ENCODE peak calls at places on chromosomes 11 and 22, in five cellular contexts. One of them, this sample, is unnamed.

GRCh38 chr11:63510360-63511130 is 4.7 kb downstream of the LGALS12 start:
- DNase-seq in K562: peak; percentile 7
- DNase-seq in GM12878: no peak
- DNase-seq in SK-N-SH: no peak
- DNase-seq in HepG2: no peak
- DNase-seq in this sample: no peak

GRCh38 chr22:40509401-40510134 is 127.0 kb downstream of the MRTFA start:
- DNase-seq in K562: no peak
- DNase-seq in SK-N-SH: no peak
- DNase-seq in HepG2: no peak
- DNase-seq in GM12878: no peak
- DNase-seq in this sample: no peak

GRCh38 chr11:67351275-67352005 is 1.9 kb downstream of the POLD4 start:
- DNase-seq in GM12878: no peak
- DNase-seq in K562: peak; percentile 79
- DNase-seq in SK-N-SH: peak; percentile 69
- DNase-seq in HepG2: no peak
- DNase-seq in this sample: peak; percentile 84

GRCh38 chr11:116601734-116602636 is 170.8 kb downstream of the BUD13 start:
- DNase-seq in HepG2: no peak
- DNase-seq in SK-N-SH: no peak
- DNase-seq in GM12878: no peak
- DNase-seq in K562: no peak
- DNase-seq in this sample: no peak

GRCh38 chr11:73586791-73587190 is 11.1 kb downstream of the FAM168A start:
- DNase-seq in K562: no peak
- DNase-seq in SK-N-SH: no peak
- DNase-seq in GM12878: no peak
- DNase-seq in HepG2: no peak
- DNase-seq in this sample: no peak

GRCh38 chr11:121341609-121342008 is 49.0 kb downstream of the SC5D start:
- DNase-seq in SK-N-SH: no peak
- DNase-seq in GM12878: no peak
- DNase-seq in HepG2: no peak
- DNase-seq in K562: no peak
- DNase-seq in this sample: no peak

GRCh38 chr11:95339554-95339953 is 108.6 kb upstream of the SESN3 start:
- DNase-seq in K562: no peak
- DNase-seq in SK-N-SH: no peak
- DNase-seq in GM12878: no peak
- DNase-seq in HepG2: no peak
- DNase-seq in this sample: no peak

GRCh38 chr22:30444632-30445437 is 19.3 kb downstream of the MTFP1 start:
- DNase-seq in K562: peak; percentile 82
- DNase-seq in SK-N-SH: peak; percentile 86
- DNase-seq in GM12878: no peak
- DNase-seq in HepG2: peak; percentile 41
- DNase-seq in this sample: peak; percentile 91

GRCh38 chr11:554824-555499 is 5.6 kb downstream of the LMNTD2 start:
- DNase-seq in HepG2: peak; percentile 44
- DNase-seq in GM12878: no peak
- DNase-seq in K562: peak; percentile 80
- DNase-seq in SK-N-SH: peak; percentile 92
- DNase-seq in this sample: peak; percentile 87

GRCh38 chr22:50673231-50674126 is 856 bp downstream of the SHANK3 start:
- DNase-seq in K562: peak; percentile 13
- DNase-seq in SK-N-SH: peak; percentile 62
- DNase-seq in HepG2: no peak
- DNase-seq in GM12878: no peak
- DNase-seq in this sample: peak; percentile 5

GRCh38 chr22:17237031-17237668 is 17.9 kb upstream of the ADA2 start:
- DNase-seq in K562: no peak
- DNase-seq in SK-N-SH: no peak
- DNase-seq in GM12878: peak; percentile 71
- DNase-seq in HepG2: no peak
- DNase-seq in this sample: no peak

GRCh38 chr11:61841636-61842332 is 13.7 kb downstream of the FADS2 start:
- DNase-seq in SK-N-SH: no peak
- DNase-seq in HepG2: no peak
- DNase-seq in GM12878: no peak
- DNase-seq in K562: peak; percentile 87
- DNase-seq in this sample: no peak

DNA sequence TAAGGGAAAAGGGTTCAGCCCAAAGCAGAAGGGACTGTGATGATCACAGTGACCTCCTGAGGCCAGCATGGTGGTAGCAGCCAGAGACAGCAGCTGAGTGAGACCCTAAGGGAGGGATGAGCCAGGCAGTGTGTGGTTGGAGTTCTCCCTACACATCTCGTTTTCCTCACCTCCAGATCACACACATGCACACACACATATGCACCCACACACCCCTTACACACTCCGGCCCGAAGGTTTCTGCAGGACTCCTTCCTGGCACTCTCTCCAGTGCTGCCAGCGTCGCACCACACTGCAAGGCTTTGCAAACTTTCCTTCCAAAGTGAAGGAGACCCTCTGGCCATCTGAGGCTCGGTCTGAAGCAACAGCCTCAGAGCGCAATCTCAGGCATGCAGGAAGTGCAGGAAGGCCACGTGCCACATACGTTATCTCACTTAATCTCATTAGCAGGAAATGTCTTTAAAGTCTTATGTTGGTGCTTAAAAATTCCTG is 26.9 kb upstream of the TP53I11 start:
- DNase-seq in K562: no peak
- DNase-seq in SK-N-SH: peak; percentile 57
- DNase-seq in GM12878: no peak
- DNase-seq in HepG2: no peak
- DNase-seq in this sample: peak; percentile 34
- TF ChIP-seq FOXM1 in K562: no peak
- TF ChIP-seq FOXM1 in SK-N-SH: no peak
- TF ChIP-seq FOXM1 in GM12878: no peak
- TF ChIP-seq FOXM1 in HepG2: no peak
- TF ChIP-seq FOXM1 in this sample: no peak

GRCh38 chr22:23533771-23534191 is 46.3 kb downstream of the IGLL1 start:
- DNase-seq in HepG2: no peak
- DNase-seq in SK-N-SH: no peak
- DNase-seq in GM12878: no peak
- DNase-seq in K562: peak; percentile 45
- DNase-seq in this sample: no peak

GRCh38 chr22:23534201-23534850 is 45.8 kb downstream of the IGLL1 start:
- DNase-seq in K562: no peak
- DNase-seq in GM12878: no peak
- DNase-seq in HepG2: no peak
- DNase-seq in SK-N-SH: peak; percentile 28
- DNase-seq in this sample: no peak

GRCh38 chr22:23531966-23532735 is 47.9 kb downstream of the IGLL1 start:
- DNase-seq in SK-N-SH: peak; percentile 28
- DNase-seq in K562: no peak
- DNase-seq in HepG2: no peak
- DNase-seq in GM12878: no peak
- DNase-seq in this sample: no peak

GRCh38 chr22:23532756-23533155 is 47.3 kb downstream of the IGLL1 start:
- DNase-seq in SK-N-SH: peak; percentile 18
- DNase-seq in K562: no peak
- DNase-seq in GM12878: no peak
- DNase-seq in HepG2: no peak
- DNase-seq in this sample: no peak

DNA sequence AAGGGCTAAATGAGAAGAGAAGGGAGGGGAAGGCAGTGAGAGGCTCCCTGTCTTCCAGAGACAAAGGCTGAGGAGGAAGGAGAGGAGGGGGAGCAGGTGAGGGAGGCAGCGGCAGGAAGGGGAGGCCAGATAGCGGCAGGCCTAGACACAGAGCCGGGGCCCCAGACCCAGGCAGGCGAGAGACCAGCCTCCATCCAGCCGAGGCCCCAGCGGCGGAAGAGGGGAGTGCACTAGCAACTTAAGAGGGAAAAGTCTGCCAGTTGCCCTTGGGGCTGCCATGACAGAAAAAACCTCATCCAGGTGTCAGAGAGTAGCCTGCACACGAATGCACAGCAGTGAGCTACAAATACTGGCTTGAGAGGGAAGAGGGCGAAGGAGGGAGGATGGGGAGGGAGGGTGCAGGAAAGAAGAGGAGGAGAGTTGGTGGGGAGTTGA is 46.7 kb downstream of the IGLL1 start:
- DNase-seq in GM12878: no peak
- DNase-seq in SK-N-SH: peak; percentile 84
- DNase-seq in HepG2: peak; percentile 59
- DNase-seq in K562: peak; percentile 73
- DNase-seq in this sample: peak; percentile 78
- TF ChIP-seq FOXM1 in GM12878: no peak
- TF ChIP-seq FOXM1 in SK-N-SH: no peak
- TF ChIP-seq FOXM1 in HepG2: no peak
- TF ChIP-seq FOXM1 in K562: no peak
- TF ChIP-seq FOXM1 in this sample: no peak

DNA sequence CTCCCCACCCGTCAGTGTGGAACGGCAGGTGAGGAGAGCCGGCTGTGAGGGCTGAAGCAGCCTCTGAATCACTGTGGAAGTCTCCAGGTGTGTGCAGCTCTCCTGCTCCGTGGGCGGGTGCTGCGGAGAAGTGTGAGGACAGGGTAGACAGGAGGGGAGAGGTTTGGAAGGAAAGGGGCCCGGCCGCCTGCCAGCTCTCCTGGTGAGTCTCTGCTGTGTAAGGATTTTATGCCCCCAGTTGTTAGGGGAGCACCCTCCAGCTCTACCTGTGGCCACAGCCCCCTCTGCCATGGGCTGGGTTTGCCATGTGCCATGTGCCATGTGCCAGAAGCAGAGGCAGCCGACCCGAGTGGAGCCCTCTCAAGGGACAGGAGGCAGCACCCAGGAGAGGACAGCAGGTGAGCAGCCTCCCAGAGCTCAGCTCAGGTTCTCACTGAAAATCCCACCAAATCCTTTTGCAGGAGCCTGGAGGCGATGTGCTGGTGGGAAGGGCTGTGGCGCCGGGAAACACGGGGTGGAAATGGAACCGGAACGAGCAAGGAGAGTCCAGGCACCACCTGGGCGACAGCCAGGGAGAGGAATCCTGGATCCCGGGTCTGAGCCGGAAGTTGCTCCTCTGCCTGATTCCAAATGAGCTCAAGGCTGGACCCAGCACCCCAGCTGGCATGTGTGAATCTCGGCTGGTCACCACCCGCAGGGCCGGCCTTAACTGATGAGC is 804.4 kb downstream of the BRD1 start:
- DNase-seq in K562: no peak
- DNase-seq in HepG2: no peak
- DNase-seq in GM12878: no peak
- DNase-seq in SK-N-SH: no peak
- DNase-seq in this sample: no peak
- TF ChIP-seq FOXM1 in K562: no peak
- TF ChIP-seq FOXM1 in HepG2: no peak
- TF ChIP-seq FOXM1 in GM12878: no peak
- TF ChIP-seq FOXM1 in SK-N-SH: no peak
- TF ChIP-seq FOXM1 in this sample: no peak

DNA sequence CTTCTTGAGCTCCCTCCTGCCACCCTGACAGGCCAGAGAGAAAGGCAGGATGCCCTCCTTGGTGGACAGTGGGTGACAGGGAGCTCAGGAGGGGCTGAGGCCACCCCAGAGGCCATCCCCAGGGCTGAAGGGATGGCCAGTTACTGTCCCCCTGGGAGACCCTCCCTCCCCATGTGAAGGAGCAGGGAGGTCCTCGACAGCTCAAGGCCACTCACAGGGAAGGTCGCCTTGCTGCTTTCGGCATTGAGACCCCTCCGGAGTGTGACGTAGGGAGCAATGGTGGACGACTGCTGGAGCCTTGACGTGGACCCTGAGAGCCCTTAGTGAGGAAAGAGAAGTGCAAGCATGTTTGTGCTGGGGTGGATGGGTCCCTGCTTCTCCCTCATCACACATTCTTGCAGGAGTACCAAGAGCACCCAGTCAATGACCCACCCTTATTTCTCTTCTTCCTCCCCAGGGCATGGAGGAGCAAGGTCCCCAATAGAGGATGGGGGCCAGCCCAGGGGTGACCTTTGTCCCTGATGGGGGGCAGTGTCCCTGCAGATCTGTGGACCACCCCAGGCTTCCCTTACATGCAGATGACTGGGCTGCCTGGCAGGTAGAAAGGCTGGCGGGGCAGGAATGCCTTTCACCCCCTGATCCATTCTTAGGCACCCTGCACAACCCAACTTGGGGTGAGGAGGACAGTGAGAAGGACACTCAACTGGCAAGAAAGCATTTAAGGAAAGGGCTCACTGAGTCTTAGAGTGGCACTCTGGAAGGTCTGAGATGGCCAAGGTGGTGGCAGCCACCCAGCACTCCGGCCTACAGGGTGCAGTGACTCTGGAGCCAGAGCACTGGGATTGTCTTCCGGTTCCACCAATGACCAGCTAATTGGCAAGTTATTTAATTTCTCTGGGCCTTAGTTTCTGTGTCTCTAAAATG is 51.4 kb downstream of the C11orf58 start:
- DNase-seq in SK-N-SH: no peak
- DNase-seq in GM12878: no peak
- DNase-seq in HepG2: no peak
- DNase-seq in K562: no peak
- DNase-seq in this sample: no peak
- TF ChIP-seq FOXM1 in SK-N-SH: no peak
- TF ChIP-seq FOXM1 in GM12878: no peak
- TF ChIP-seq FOXM1 in HepG2: no peak
- TF ChIP-seq FOXM1 in K562: no peak
- TF ChIP-seq FOXM1 in this sample: no peak

This sample was measured in HEK293T.